ENCODE peak calls at places on chromosomes 11 and 22, in ten cellular contexts. X is WTC11, W is mesothelial cell of epicardium, S is K562, C is fibroblast of lung, U is A549, N is body of pancreas, K is AG04450, Z is mammary epithelial cell, O is nephron progenitor cell. E is an unnamed sample.

GRCh38 chr11:121312483-121312882 is 19.9 kb downstream of the SC5D start:
- DNase-seq in X (no peak), W (no peak), S (no peak), C (no peak), U (no peak), N (no peak), K (no peak), Z (no peak), O (no peak), E (no peak)

GRCh38 chr11:34585870-34586654 is 34.8 kb upstream of the EHF start:
- DNase-seq in X (no peak), W (no peak), S (peak), C (peak), U (peak), N (no peak), K (peak), Z (peak), O (no peak), E (no peak)

GRCh38 chr11:2264366-2265011 is 5.9 kb downstream of the ASCL2 start:
- DNase-seq in X (no peak), W (no peak), S (no peak), C (no peak), U (no peak), N (no peak), K (no peak), Z (no peak), O (no peak), E (no peak)

GRCh38 chr11:2268911-2269600 is 1.3 kb downstream of the ASCL2 start:
- DNase-seq in X (peak), W (no peak), S (peak), C (peak), U (no peak), N (peak), K (no peak), Z (peak), O (peak), E (no peak)

GRCh38 chr11:44229003-44229570 is 80.9 kb downstream of the ALX4 start:
- DNase-seq in X (no peak), W (no peak), S (no peak), C (no peak), U (no peak), N (no peak), K (no peak), Z (peak), O (no peak), E (no peak)

GRCh38 chr11:108313444-108313843 is 90.6 kb downstream of the ATM start:
- DNase-seq in X (no peak), W (no peak), S (no peak), C (no peak), U (no peak), N (no peak), K (no peak), Z (no peak), O (no peak), E (no peak)

GRCh38 chr22:22045576-22046335 is 63.2 kb upstream of the TOP3B start:
- DNase-seq in X (no peak), W (no peak), S (no peak), C (no peak), U (no peak), N (no peak), K (no peak), Z (no peak), O (no peak), E (no peak)

GRCh38 chr11:118621071-118621815 is 13.8 kb downstream of the PHLDB1 start:
- DNase-seq in X (peak), W (peak), S (peak), C (peak), U (no peak), N (peak), K (no peak), Z (peak), O (peak), E (peak)

GRCh38 chr11:88404363-88404762 is 66.8 kb upstream of the CTSC start:
- DNase-seq in X (no peak), W (no peak), S (no peak), C (no peak), U (no peak), N (no peak), K (no peak), Z (peak), O (no peak), E (no peak)

GRCh38 chr22:46547883-46548244 is 10.4 kb upstream of the CELSR1 start:
- DNase-seq in X (no peak), W (no peak), S (no peak), C (peak), U (no peak), N (peak), K (peak), Z (peak), O (no peak), E (no peak)

GRCh38 chr11:86876716-86877234 is 76.4 kb downstream of the PRSS23 start:
- DNase-seq in X (no peak), W (no peak), S (no peak), C (no peak), U (no peak), N (no peak), K (no peak), Z (no peak), O (no peak), E (no peak)

GRCh38 chr22:19875531-19876313 is 21.0 kb upstream of the GNB1L start:
- DNase-seq in X (peak), W (peak), S (no peak), C (no peak), U (no peak), N (no peak), K (no peak), Z (no peak), O (peak), E (no peak)

GRCh38 chr11:134542401-134543143 is 130.5 kb upstream of the B3GAT1 start:
- DNase-seq in X (no peak), W (no peak), S (no peak), C (no peak), U (no peak), N (no peak), K (no peak), Z (no peak), O (no peak), E (no peak)

GRCh38 chr11:92123540-92123939 is 101.1 kb upstream of the FAT3 start:
- DNase-seq in X (no peak), W (no peak), S (no peak), C (no peak), U (no peak), N (no peak), K (no peak), Z (peak), O (no peak), E (no peak)

DNA sequence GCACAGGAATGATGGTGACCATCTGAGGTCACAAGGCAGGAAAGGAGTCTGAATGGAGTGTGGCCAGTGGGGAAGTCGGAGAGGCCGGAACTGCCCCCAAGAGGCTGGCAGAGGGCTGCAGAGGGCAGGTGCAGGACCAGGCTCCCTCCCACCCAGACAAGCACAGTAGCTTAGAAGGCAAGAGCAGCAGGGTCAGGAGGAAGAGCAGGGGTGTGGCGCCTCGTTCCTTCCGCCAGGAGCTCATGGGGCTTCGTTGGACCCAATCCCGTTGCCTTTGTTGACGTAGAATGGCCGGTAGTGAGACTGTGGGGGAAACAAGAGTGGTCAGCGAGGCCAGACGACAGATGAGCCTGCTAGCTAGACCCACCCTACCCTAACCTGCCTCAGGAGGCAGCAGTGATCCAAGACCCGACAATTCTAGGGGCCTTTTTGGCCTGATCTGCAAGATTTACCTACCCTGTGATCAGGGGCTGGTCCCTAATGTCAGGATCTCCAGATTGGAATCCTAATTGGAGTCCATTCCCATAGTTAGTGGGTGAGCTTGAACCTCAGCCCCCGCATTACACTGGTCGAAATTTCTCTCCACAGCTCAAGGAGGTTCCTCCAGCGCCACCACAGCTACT is 25.6 kb downstream of the TRIM29 start:
- DNase-seq in X (peak), W (no peak), S (peak), C (no peak), U (no peak), N (no peak), K (no peak), Z (no peak), O (no peak), E (no peak)
- TF ChIP-seq CTCF in X (no peak), W (no peak), S (peak), C (no peak), U (no peak), N (no peak), K (no peak), Z (no peak), O (no peak), E (no peak)

DNA sequence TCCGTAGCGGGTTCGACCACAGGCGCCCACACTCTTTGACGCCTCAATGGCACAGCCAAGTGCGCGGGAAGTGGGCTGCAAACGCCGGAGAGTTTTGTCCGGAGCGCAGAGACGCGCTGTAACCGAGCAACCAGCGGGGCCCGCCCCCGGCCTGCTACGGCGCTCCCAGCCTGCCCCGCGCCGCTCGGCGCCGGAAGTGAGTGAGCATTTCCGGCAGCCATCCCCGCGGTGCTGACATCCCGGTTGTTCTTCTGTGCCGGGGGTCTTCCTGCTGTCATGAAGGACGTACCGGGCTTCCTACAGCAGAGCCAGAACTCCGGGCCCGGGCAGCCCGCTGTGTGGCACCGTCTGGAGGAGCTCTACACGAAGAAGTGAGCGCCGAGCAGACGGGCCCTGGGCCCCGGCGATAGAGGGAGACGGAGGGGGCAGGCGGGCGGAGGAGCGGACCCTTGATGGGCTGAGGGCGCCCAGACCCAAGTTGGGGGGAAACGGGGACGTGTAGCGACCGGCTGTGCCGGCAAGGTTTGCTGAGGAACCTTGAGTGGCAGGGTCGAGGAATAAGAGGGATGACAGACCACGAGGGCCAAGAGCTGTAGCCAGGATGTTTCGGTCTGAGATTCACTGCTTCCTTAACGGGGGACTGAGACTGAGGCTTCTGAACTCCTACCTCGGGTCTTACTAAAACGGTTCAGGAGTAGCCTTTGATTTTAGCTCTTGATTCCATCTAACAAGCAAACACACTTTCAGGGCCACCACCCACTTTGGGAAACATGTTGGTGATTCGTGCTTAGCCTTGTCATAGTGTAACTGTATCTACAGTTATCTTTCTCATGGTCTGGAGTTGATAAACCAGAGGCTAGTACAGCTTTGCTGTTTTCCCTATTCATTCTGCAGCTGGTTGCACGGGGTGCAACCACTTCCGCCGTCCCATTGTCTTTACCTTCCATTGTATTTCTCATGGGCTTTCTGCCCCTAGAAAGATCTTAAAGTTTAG is at the start of gene PSMD13:
- DNase-seq in X (peak), W (peak), S (peak), C (peak), U (peak), N (peak), K (peak), Z (peak), O (peak), E (peak)
- TF ChIP-seq CTCF in X (no peak), W (peak), S (no peak), C (no peak), U (no peak), N (peak), K (no peak), Z (no peak), O (no peak), E (no peak)

DNA sequence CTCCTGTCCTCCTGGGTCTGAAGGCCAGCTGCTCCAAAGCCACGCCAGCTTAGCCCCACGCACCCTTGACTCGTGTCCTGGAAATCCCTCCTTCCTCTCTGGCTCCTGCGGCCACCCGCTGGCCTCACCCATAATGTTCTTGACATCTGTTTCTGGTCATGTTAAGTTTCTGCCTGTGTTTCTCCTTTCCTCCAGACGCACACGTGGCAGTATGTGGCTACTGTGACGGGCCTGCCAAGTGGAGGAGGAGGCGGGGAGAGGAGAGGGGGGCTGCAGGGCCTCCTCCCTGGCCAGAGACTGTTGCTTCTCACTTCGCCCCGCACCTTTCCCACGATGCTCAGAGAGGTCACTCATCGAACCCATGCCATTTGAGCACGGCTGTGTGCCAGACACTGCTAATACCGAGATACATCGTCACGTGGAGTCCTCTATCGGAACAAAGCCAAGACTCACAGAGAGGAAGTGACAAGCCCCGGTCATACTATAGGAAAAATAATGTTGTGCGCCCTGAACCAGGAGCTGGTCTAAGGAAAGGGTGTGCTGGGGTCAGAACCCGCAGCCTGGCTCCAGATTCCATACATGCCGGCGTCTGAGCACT is 11.5 kb downstream of the C1QTNF6 start:
- DNase-seq in X (no peak), W (no peak), S (peak), C (peak), U (no peak), N (peak), K (no peak), Z (no peak), O (no peak), E (no peak)
- TF ChIP-seq CTCF in X (no peak), W (no peak), S (no peak), C (no peak), U (no peak), N (no peak), K (no peak), Z (no peak), O (no peak), E (no peak)

GRCh38 chr11:130068986-130069683 is 559 bp upstream of the APLP2 start:
- DNase-seq in X (peak), W (peak), S (no peak), C (peak), U (peak), N (peak), K (peak), Z (peak), O (no peak), E (peak)
- TF ChIP-seq CTCF in X (no peak), W (no peak), S (no peak), C (peak), U (no peak), N (peak), K (no peak), Z (no peak), O (no peak), E (no peak)

GRCh38 chr11:106152824-106153223 is 75.4 kb downstream of the AASDHPPT start:
- DNase-seq in X (no peak), W (no peak), S (no peak), C (peak), U (no peak), N (no peak), K (no peak), Z (peak), O (no peak), E (no peak)

GRCh38 chr11:106156290-106156937 is 79.0 kb downstream of the AASDHPPT start:
- DNase-seq in X (no peak), W (no peak), S (peak), C (peak), U (peak), N (peak), K (peak), Z (peak), O (peak), E (peak)

GRCh38 chr11:106152013-106152412 is 74.6 kb downstream of the AASDHPPT start:
- DNase-seq in X (no peak), W (no peak), S (no peak), C (peak), U (no peak), N (peak), K (no peak), Z (peak), O (no peak), E (no peak)
- TF ChIP-seq CTCF in X (no peak), W (no peak), S (no peak), C (peak), U (no peak), N (peak), K (peak), Z (peak), O (no peak), E (no peak)

DNA sequence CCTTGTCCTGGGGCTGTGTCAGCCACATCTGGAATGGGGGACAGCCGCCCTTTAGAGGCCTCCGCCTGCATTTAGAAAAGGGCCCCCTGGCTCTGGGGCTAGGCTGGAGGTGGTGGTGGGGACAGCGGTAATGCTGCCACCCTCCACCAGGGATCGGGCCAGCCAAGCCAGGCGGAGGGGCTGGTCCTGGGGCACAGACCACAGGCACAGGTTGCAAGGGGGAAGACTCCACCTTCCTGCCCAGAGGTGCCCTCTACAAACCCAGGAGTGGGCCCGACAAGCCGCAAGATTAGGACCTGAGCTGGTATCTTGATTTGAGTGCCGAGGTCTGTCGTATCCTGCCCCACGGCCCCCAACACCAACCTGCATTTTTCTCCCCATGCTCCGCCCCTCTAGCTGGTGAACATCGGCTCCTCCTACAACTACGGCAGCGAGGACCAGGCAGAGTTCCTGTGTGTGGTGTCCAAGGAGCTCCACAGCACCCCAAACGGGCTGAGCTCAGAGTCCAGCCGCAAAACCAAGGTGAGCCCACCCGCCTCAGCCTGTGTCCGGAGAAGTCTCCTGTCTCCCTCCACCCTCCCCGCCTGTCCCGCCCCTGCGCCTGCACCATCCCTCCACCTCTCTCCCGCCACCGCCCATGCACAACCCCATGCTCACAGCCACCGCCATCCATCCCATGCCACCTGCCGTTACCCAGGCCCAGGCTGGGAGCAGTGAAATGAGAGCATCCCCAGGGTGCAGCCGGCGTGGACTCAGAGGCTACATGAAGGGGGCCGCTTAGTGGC is 7.6 kb downstream of the KCTD17 start:
- DNase-seq in X (no peak), W (no peak), S (no peak), C (no peak), U (no peak), N (no peak), K (no peak), Z (no peak), O (no peak), E (no peak)
- TF ChIP-seq CTCF in X (no peak), W (no peak), S (no peak), C (no peak), U (no peak), N (no peak), K (no peak), Z (no peak), O (no peak), E (peak)

GRCh38 chr22:17007257-17007656 is 765 bp downstream of the GAB4 start:
- DNase-seq in X (no peak), W (no peak), S (no peak), C (no peak), U (no peak), N (no peak), K (no peak), Z (no peak), O (no peak), E (no peak)

GRCh38 chr22:17007852-17008731 is at the start of gene GAB4:
- DNase-seq in X (no peak), W (no peak), S (no peak), C (no peak), U (no peak), N (no peak), K (no peak), Z (no peak), O (no peak), E (no peak)

GRCh38 chr22:17012267-17012666 is 4.2 kb upstream of the GAB4 start:
- DNase-seq in X (no peak), W (no peak), S (no peak), C (no peak), U (no peak), N (no peak), K (no peak), Z (no peak), O (no peak), E (no peak)

GRCh38 chr22:17013396-17014100 is 5.5 kb upstream of the GAB4 start:
- DNase-seq in X (no peak), W (no peak), S (no peak), C (no peak), U (no peak), N (no peak), K (no peak), Z (peak), O (no peak), E (no peak)

DNA sequence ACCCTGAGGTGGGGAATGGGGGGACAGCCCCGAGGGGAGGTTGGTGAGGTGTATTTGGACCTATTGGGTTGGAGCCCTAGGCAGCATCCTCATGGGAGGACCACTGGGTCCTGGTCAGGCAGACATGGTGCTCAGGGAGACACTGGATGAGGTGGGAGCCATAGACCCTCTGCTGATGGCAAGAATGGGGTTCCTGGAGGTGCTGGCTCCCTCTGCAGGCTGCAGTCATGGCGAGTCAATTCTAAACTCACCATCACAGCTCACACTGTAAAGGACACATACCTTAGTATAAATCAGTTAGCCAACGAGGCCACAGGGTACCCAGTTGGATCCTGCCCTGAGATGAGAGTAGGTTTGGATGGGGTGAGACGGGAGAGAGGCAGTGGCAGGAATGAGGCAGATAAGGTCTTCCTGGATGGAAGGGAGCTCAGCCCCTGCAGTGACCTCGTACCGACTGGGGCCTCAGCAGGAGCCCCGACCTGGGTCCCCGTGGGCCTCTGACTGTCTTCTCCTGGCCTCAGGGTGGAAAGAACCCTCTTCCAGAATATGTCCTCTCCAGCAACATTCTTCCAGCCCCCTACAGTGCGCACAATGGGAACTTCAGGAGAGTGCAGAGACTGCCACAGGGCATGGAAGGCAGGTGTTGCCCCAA is 1.7 kb upstream of the GAB4 start:
- DNase-seq in X (no peak), W (no peak), S (no peak), C (no peak), U (no peak), N (no peak), K (no peak), Z (no peak), O (no peak), E (no peak)
- TF ChIP-seq CTCF in X (no peak), W (no peak), S (peak), C (no peak), U (no peak), N (no peak), K (no peak), Z (no peak), O (no peak), E (no peak)

GRCh38 chr11:77698896-77699295 is 61.3 kb upstream of the CLNS1A start:
- DNase-seq in X (no peak), W (no peak), S (no peak), C (no peak), U (no peak), N (no peak), K (no peak), Z (no peak), O (no peak), E (no peak)
- TF ChIP-seq CTCF in X (no peak), W (no peak), S (no peak), C (no peak), U (no peak), N (no peak), K (no peak), Z (no peak), O (no peak), E (no peak)

E was measured in endothelial cell.